ENCODE peak calls at places on chromosome 21, in nine cellular contexts. T, Y, F, J, C, R, E, V and N are unnamed samples.

GRCh38 chr21:31911138-31911907 is 38.5 kb downstream of the HUNK start:
- DNase-seq in Y (no peak), J (no peak), F (no peak), C (peak), E (peak), V (no peak), R (no peak), T (no peak), N (peak)

GRCh38 chr21:36816556-36817130 is 117.7 kb downstream of the SIM2 start:
- DNase-seq in R (no peak), Y (no peak), J (no peak), T (peak), V (no peak), F (no peak), C (no peak), E (no peak), N (no peak)

GRCh38 chr21:31781737-31782136 is 49.8 kb upstream of the SCAF4 start:
- DNase-seq in Y (no peak), V (no peak), J (no peak), E (no peak), F (peak), T (peak), C (peak), R (no peak), N (peak)

GRCh38 chr21:45602106-45602505 is 41.4 kb upstream of the PCBP3 start:
- DNase-seq in F (no peak), Y (no peak), C (no peak), V (no peak), R (no peak), J (no peak), E (no peak), T (no peak), N (no peak)

GRCh38 chr21:34889287-34889536 is 159.9 kb downstream of the RUNX1 start:
- DNase-seq in R (peak), J (peak), V (peak), C (peak), T (peak), Y (peak), E (no peak), F (peak), N (peak)

GRCh38 chr21:43602277-43603229 is 56.7 kb downstream of the HSF2BP start:
- DNase-seq in Y (no peak), C (no peak), V (no peak), T (peak), R (no peak), F (no peak), E (no peak), J (no peak), N (no peak)

GRCh38 chr21:26212220-26212619 is 41.6 kb upstream of the APP start:
- DNase-seq in F (no peak), Y (no peak), J (no peak), C (no peak), E (no peak), R (no peak), V (no peak), T (no peak), N (no peak)

GRCh38 chr21:34935868-34936267 is 113.2 kb downstream of the RUNX1 start:
- DNase-seq in J (no peak), F (no peak), C (peak), Y (no peak), R (no peak), V (no peak), E (no peak), T (no peak), N (no peak)

GRCh38 chr21:43794857-43795256 is 5.5 kb downstream of the RRP1 start:
- DNase-seq in Y (no peak), R (no peak), C (no peak), T (no peak), V (no peak), J (no peak), E (no peak), F (no peak), N (no peak)

GRCh38 chr21:42040411-42041180 is 30.4 kb upstream of the ZBTB21 start:
- DNase-seq in F (no peak), C (peak), V (peak), Y (no peak), J (no peak), R (no peak), T (peak), E (peak), N (peak)

GRCh38 chr21:45593162-45594022 is 50.1 kb upstream of the PCBP3 start:
- DNase-seq in J (no peak), V (no peak), R (no peak), T (no peak), Y (no peak), E (no peak), F (peak), C (no peak), N (peak)

GRCh38 chr21:44292812-44293195 is 7.0 kb upstream of the PFKL start:
- DNase-seq in F (no peak), J (no peak), V (no peak), C (no peak), E (no peak), Y (peak), R (no peak), T (no peak), N (no peak)

GRCh38 chr21:32330784-32331311 is 32.2 kb downstream of the MRAP start:
- DNase-seq in E (no peak), C (no peak), T (no peak), F (no peak), J (no peak), R (no peak), Y (no peak), V (no peak), N (no peak)

GRCh38 chr21:34836933-34837505 is 168.2 kb downstream of the CLIC6 start:
- DNase-seq in J (no peak), V (no peak), C (no peak), R (no peak), E (no peak), Y (no peak), T (no peak), F (no peak), N (no peak)

GRCh38 chr21:32316363-32317215 is 17.9 kb downstream of the MRAP start:
- DNase-seq in C (no peak), T (no peak), Y (no peak), V (no peak), E (no peak), F (no peak), J (no peak), R (no peak), N (no peak)

GRCh38 chr21:26060335-26061115 is 110.0 kb downstream of the APP start:
- DNase-seq in F (no peak), C (no peak), J (no peak), T (no peak), R (no peak), E (no peak), V (no peak), Y (no peak), N (no peak)

GRCh38 chr21:36097427-36098230 is 27.8 kb downstream of the CBR1 start:
- DNase-seq in E (no peak), C (peak), R (no peak), F (peak), Y (no peak), T (peak), J (no peak), V (peak), N (no peak)

GRCh38 chr21:28106370-28106890 is 886.2 kb downstream of the LTN1 start:
- DNase-seq in C (no peak), E (no peak), F (no peak), J (no peak), R (no peak), Y (no peak), V (no peak), T (no peak), N (no peak)

GRCh38 chr21:42039911-42040351 is 29.8 kb upstream of the ZBTB21 start:
- DNase-seq in Y (peak), F (no peak), C (no peak), T (peak), E (peak), V (no peak), R (no peak), J (no peak), N (peak)

GRCh38 chr21:14877581-14878228 is 187.1 kb downstream of the NRIP1 start:
- DNase-seq in R (no peak), V (peak), E (no peak), J (no peak), Y (no peak), T (no peak), F (no peak), C (peak), N (no peak)

GRCh38 chr21:33490991-33491372 is 534 bp downstream of the DNAJC28 start:
- DNase-seq in R (no peak), J (no peak), F (peak), V (no peak), E (no peak), Y (no peak), C (peak), T (no peak), N (no peak)

GRCh38 chr21:29164330-29164942 is 34.0 kb downstream of the MAP3K7CL start:
- DNase-seq in Y (no peak), V (peak), T (peak), C (peak), E (no peak), F (peak), R (peak), J (no peak), N (peak)